ENCODE peak calls at places on chromosome 13, in six cellular contexts. G is psoas muscle; I is CD4-positive, CD25-positive, alpha-beta regulatory T cell; X is ovary; D is lung; W is CD8-positive, alpha-beta memory T cell. U is an unnamed sample.

GRCh38 chr13:44763604-44764311 is 187.6 kb upstream of the TSC22D1 start:
- DNase-seq in G (peak; percentile 59), I (no peak), X (no peak), D (no peak), W (no peak), U (peak; percentile 22)

GRCh38 chr13:112777637-112778406 is 88.0 kb downstream of the ATP11A start:
- DNase-seq in G (no peak), I (no peak), X (no peak), D (no peak), W (no peak), U (no peak)

GRCh38 chr13:94558721-94559120 is 37.2 kb downstream of the TGDS start:
- DNase-seq in G (no peak), I (peak; percentile 77), X (no peak), D (no peak), W (peak; percentile 9), U (no peak)

GRCh38 chr13:95451656-95452055 is 100.9 kb upstream of the CLDN10 start:
- DNase-seq in G (no peak), I (no peak), X (no peak), D (no peak), W (no peak), U (no peak)

GRCh38 chr13:110801044-110801443 is 87.5 kb downstream of the ING1 start:
- DNase-seq in G (no peak), I (no peak), X (no peak), D (no peak), W (peak; percentile 4), U (no peak)

GRCh38 chr13:29572575-29572974 is 22.9 kb downstream of the SLC7A1 start:
- DNase-seq in G (no peak), I (no peak), X (no peak), D (no peak), W (no peak), U (no peak)

GRCh38 chr13:26007774-26008173 is 44.0 kb downstream of the SHISA2 start:
- DNase-seq in G (no peak), I (no peak), X (no peak), D (no peak), W (no peak), U (no peak)

GRCh38 chr13:75760182-75760981 is 124.3 kb downstream of the LMO7 start:
- DNase-seq in G (peak; percentile 48), I (peak; percentile 35), X (no peak), D (peak; percentile 77), W (no peak), U (no peak)

GRCh38 chr13:79936368-79937136 is 404.4 kb downstream of the SPRY2 start:
- DNase-seq in G (no peak), I (no peak), X (no peak), D (peak; percentile 32), W (no peak), U (no peak)

GRCh38 chr13:91347996-91348905 is 764 bp downstream of the MIR17HG start:
- DNase-seq in G (peak; percentile 64), I (peak; percentile 64), X (peak; percentile 32), D (peak; percentile 38), W (peak; percentile 74), U (peak; percentile 46)

GRCh38 chr13:28489536-28489935 is 5.4 kb downstream of the FLT1 start:
- DNase-seq in G (no peak), I (no peak), X (no peak), D (no peak), W (no peak), U (no peak)

GRCh38 chr13:25170554-25171107 is 1.5 kb downstream of the AMER2 start:
- DNase-seq in G (no peak), I (no peak), X (no peak), D (no peak), W (no peak), U (no peak)

GRCh38 chr13:67515895-67516294 is 285.8 kb upstream of the PCDH9 start:
- DNase-seq in G (no peak), I (no peak), X (no peak), D (no peak), W (no peak), U (no peak)

GRCh38 chr13:30450066-30450465 is 15.7 kb downstream of the HMGB1 start:
- DNase-seq in G (no peak), I (no peak), X (no peak), D (no peak), W (no peak), U (no peak)

GRCh38 chr13:32174366-32174765 is 140.8 kb downstream of the ZAR1L start:
- DNase-seq in G (no peak), I (no peak), X (no peak), D (no peak), W (no peak), U (no peak)

GRCh38 chr13:103351035-103351828 is 285.0 kb upstream of the SLC10A2 start:
- DNase-seq in G (no peak), I (no peak), X (no peak), D (no peak), W (no peak), U (peak; percentile 26)

GRCh38 chr13:41610426-41610825 is 153.1 kb downstream of the RGCC start:
- DNase-seq in G (peak; percentile 59), I (no peak), X (no peak), D (peak; percentile 76), W (no peak), U (peak; percentile 56)

GRCh38 chr13:86020350-86021002 is 221.3 kb upstream of the SLITRK6 start:
- DNase-seq in G (no peak), I (no peak), X (no peak), D (no peak), W (no peak), U (no peak)

GRCh38 chr13:63107163-63107935 is 1691.7 kb upstream of the PCDH20 start:
- DNase-seq in G (no peak), I (no peak), X (no peak), D (no peak), W (no peak), U (no peak)

GRCh38 chr13:107271226-107271625 is 703.3 kb upstream of the ARGLU1 start:
- DNase-seq in G (no peak), I (no peak), X (no peak), D (no peak), W (no peak), U (no peak)

GRCh38 chr13:46562152-46562551 is 9.2 kb downstream of the LRCH1 start:
- DNase-seq in G (no peak), I (no peak), X (no peak), D (no peak), W (no peak), U (no peak)

GRCh38 chr13:74305876-74306275 is 171.7 kb upstream of the KLF12 start:
- DNase-seq in G (no peak), I (no peak), X (no peak), D (no peak), W (no peak), U (no peak)

GRCh38 chr13:30711375-30711774 is 24.0 kb upstream of the ALOX5AP start:
- DNase-seq in G (no peak), I (no peak), X (no peak), D (no peak), W (no peak), U (no peak)

GRCh38 chr13:51689597-51689996 is 105.3 kb downstream of the WDFY2 start:
- DNase-seq in G (no peak), I (peak; percentile 26), X (no peak), D (no peak), W (no peak), U (no peak)

GRCh38 chr13:54934121-54934520 is 1905.5 kb downstream of the OLFM4 start:
- DNase-seq in G (no peak), I (no peak), X (no peak), D (no peak), W (no peak), U (no peak)

GRCh38 chr13:109144693-109145437 is 515.5 kb downstream of the MYO16 start:
- DNase-seq in G (no peak), I (no peak), X (no peak), D (no peak), W (no peak), U (no peak)

GRCh38 chr13:67230774-67231480 is 791 bp upstream of the PCDH9 start:
- DNase-seq in G (peak; percentile 77), I (peak; percentile 31), X (peak; percentile 61), D (peak; percentile 55), W (peak; percentile 13), U (peak; percentile 51)

GRCh38 chr13:42883142-42883541 is 101.8 kb downstream of the FAM216B start:
- DNase-seq in G (no peak), I (no peak), X (no peak), D (no peak), W (no peak), U (no peak)

GRCh38 chr13:25733061-25733491 is 318.7 kb downstream of the SHISA2 start:
- DNase-seq in G (no peak), I (no peak), X (no peak), D (no peak), W (no peak), U (no peak)

GRCh38 chr13:106471957-106472543 is 63.4 kb downstream of the EFNB2 start:
- DNase-seq in G (no peak), I (no peak), X (peak; percentile 14), D (peak; percentile 52), W (no peak), U (no peak)

GRCh38 chr13:98825659-98826058 is 73.2 kb upstream of the SLC15A1 start:
- DNase-seq in G (no peak), I (peak; percentile 30), X (no peak), D (no peak), W (no peak), U (no peak)
- H3K36me3 ChIP-seq in G (peaks cover 28% of the 10 kb centered on the region), I (peaks cover 70% of the 10 kb centered on the region), X (no peaks in the 10 kb centered on the region), D (peaks cover 11% of the 10 kb centered on the region), W (peaks cover 34% of the 10 kb centered on the region), U (peaks cover 71% of the 10 kb centered on the region)

DNA sequence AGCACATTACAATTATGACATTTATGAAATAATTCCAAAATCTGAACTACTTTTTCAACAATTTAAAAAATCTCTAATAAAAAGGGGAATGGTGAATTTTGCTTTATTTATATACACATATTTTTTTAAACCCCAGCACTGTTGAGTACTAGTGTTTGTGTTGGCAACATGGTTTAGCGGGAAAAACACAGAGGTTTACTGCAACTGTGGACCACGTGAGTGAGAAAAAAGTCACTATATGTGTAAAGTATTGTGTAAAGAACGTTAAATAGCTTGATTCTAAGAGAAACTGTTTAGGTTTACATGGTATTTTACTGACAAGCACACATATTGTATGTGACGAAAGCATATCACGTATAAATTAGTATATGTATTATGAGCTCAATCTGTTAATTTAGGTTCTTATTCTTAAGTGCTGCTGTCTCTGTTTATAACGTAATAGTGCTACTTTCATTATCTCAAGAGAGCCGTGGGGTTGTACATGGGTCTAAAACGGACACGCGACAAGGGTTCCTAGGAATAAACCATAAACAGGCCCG is 627 bp downstream of the SKA3 start:
- DNase-seq in G (no peak), I (no peak), X (no peak), D (no peak), W (no peak), U (no peak)
- H3K27ac ChIP-seq in G (peak overlapping the region; percentile 98), I (peak overlapping the region; percentile 89), X (no peak overlapping the region), D (no peak overlapping the region), W (peak overlapping the region; percentile 82), U (peak overlapping the region; percentile 99)

GRCh38 chr13:23349127-23349897 is 84.2 kb downstream of the SACS start:
- DNase-seq in G (no peak), I (no peak), X (no peak), D (no peak), W (no peak), U (no peak)
- H3K36me3 ChIP-seq in G (peaks cover 53% of the 10 kb centered on the region), I (peaks cover 73% of the 10 kb centered on the region), X (no peaks in the 10 kb centered on the region), D (peaks cover 22% of the 10 kb centered on the region), W (peaks cover 14% of the 10 kb centered on the region), U (peaks cover 25% of the 10 kb centered on the region)

DNA sequence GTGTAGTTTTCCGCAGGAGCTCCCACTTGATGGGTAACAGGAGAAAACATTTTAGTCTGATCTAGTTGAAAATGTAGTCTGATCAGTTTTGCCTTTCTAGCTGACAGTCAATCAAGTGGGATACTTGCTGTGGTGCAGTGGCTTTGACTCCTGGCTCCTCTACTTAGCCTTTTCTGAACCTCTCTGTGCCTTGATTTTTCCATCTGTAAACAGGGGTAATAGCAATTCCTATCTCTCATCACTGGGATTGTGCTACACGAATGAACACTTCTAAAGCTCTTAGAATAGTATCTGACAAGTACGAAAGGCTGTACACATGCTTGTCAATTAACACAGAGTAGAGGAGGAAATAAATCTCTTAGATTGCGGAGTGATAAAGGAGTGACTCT is 23.3 kb downstream of the GPC6 start:
- DNase-seq in G (no peak), I (no peak), X (no peak), D (no peak), W (no peak), U (no peak)
- H3K27ac ChIP-seq in G (no peak overlapping the region), I (no peak overlapping the region), X (no peak overlapping the region), D (no peak overlapping the region), W (no peak overlapping the region), U (no peak overlapping the region)

U was measured in left ventricle myocardium inferior.